ENCODE peak calls at places on chromosomes 4 and X, in six cellular contexts. O is tibial nerve, J is Panc1, L is transverse colon, P is kidney, D is aorta. C is an unnamed sample.

GRCh38 chr4:80407246-80407645 is 71.7 kb downstream of the CFAP299 start:
- DNase-seq in L (no peak), D (peak; percentile 53), P (no peak), J (no peak), O (peak; percentile 62), C (no peak)

GRCh38 chr4:30744386-30744785 is 24.2 kb downstream of the PCDH7 start:
- DNase-seq in L (no peak), J (no peak), P (no peak), D (no peak), O (no peak), C (no peak)

GRCh38 chrX:41695464-41695863 is 6.7 kb downstream of the GPR34 start:
- DNase-seq in P (no peak), O (no peak), L (no peak), J (no peak), D (no peak), C (peak; percentile 48)

GRCh38 chrX:153775293-153775595 is 5.6 kb upstream of the SRPK3 start:
- DNase-seq in J (no peak), D (peak; percentile 39), O (no peak), P (peak; percentile 52), L (no peak), C (no peak)

GRCh38 chr4:98027827-98028226 is 115.4 kb downstream of the STPG2 start:
- DNase-seq in L (no peak), O (no peak), J (no peak), P (no peak), D (no peak), C (no peak)

GRCh38 chrX:53605004-53605403 is 81.5 kb downstream of the HUWE1 start:
- DNase-seq in L (no peak), J (no peak), P (no peak), D (no peak), O (no peak), C (no peak)

GRCh38 chr4:81751531-81752291 is 280.0 kb upstream of the RASGEF1B start:
- DNase-seq in D (no peak), O (no peak), J (no peak), L (no peak), P (no peak), C (no peak)

GRCh38 chr4:94447754-94448411 is 3.9 kb upstream of the PDLIM5 start:
- DNase-seq in D (no peak), L (no peak), O (no peak), J (no peak), P (no peak), C (no peak)

GRCh38 chrX:69388526-69388925 is 115.6 kb upstream of the NALF2 start:
- DNase-seq in P (peak; percentile 76), O (peak; percentile 4), L (no peak), J (no peak), D (peak; percentile 65), C (no peak)

GRCh38 chr4:141180991-141181760 is 39.5 kb upstream of the ZNF330 start:
- DNase-seq in P (no peak), J (no peak), D (no peak), O (no peak), L (no peak), C (no peak)

GRCh38 chr4:135192746-135193535 is 991.4 kb upstream of the PABPC4L start:
- DNase-seq in O (no peak), P (no peak), D (no peak), L (no peak), J (no peak), C (no peak)

GRCh38 chr4:110104661-110105060 is 93.8 kb downstream of the ELOVL6 start:
- DNase-seq in J (no peak), D (no peak), L (no peak), O (no peak), P (no peak), C (no peak)

GRCh38 chrX:115011428-115011827 is 6.0 kb downstream of the IL13RA2 start:
- DNase-seq in L (no peak), D (no peak), J (no peak), O (no peak), P (no peak), C (no peak)

GRCh38 chr4:52783069-52783468 is 31.8 kb upstream of the ERVMER34-1 start:
- DNase-seq in O (no peak), D (no peak), L (no peak), P (no peak), J (no peak), C (no peak)

GRCh38 chr4:25450491-25450901 is 73.4 kb downstream of the ANAPC4 start:
- DNase-seq in J (no peak), O (no peak), D (no peak), P (no peak), L (no peak), C (no peak)

GRCh38 chrX:57918750-57919436 is 8.6 kb upstream of the ZXDA start:
- DNase-seq in L (peak; percentile 27), D (peak; percentile 55), J (no peak), O (peak; percentile 24), P (peak; percentile 30), C (no peak)

GRCh38 chr4:150310159-150310895 is 232.1 kb downstream of the DCLK2 start:
- DNase-seq in J (no peak), O (no peak), L (no peak), D (no peak), P (no peak), C (no peak)

GRCh38 chrX:24395775-24396174 is 35.3 kb downstream of the SUPT20HL1 start:
- DNase-seq in D (no peak), J (peak; percentile 28), P (no peak), L (peak; percentile 29), O (peak; percentile 71), C (peak; percentile 52)

GRCh38 chrX:92247076-92247475 is 467.9 kb downstream of the PCDH11X start:
- DNase-seq in L (no peak), J (no peak), O (no peak), D (no peak), P (no peak), C (no peak)

GRCh38 chr4:96742332-96743014 is 902.6 kb downstream of the PDHA2 start:
- DNase-seq in J (no peak), L (no peak), D (no peak), P (no peak), O (no peak), C (no peak)

GRCh38 chrX:13372203-13372980 is 52.5 kb upstream of the ATXN3L start:
- DNase-seq in O (no peak), P (no peak), L (no peak), D (no peak), J (no peak), C (no peak)

GRCh38 chr4:1416051-1416947 is 10.1 kb upstream of the NKX1-1 start:
- DNase-seq in O (no peak), D (no peak), J (no peak), P (peak; percentile 69), L (no peak), C (no peak)

GRCh38 chr4:91590242-91590641 is 713.5 kb upstream of the GRID2 start:
- DNase-seq in J (no peak), P (no peak), O (no peak), L (no peak), D (no peak), C (no peak)

GRCh38 chr4:162499478-162499877 is 335.7 kb upstream of the FSTL5 start:
- DNase-seq in L (no peak), D (no peak), J (no peak), O (no peak), P (no peak), C (no peak)

GRCh38 chrX:68273887-68274286 is 159.4 kb downstream of the OPHN1 start:
- DNase-seq in P (no peak), D (no peak), L (no peak), O (peak; percentile 4), J (no peak), C (no peak)

GRCh38 chrX:108731144-108731543 is 5.2 kb downstream of the IRS4 start:
- DNase-seq in L (no peak), O (no peak), P (no peak), D (no peak), J (no peak), C (no peak)

GRCh38 chr4:54274786-54275503 is 45.9 kb downstream of the PDGFRA start:
- DNase-seq in J (no peak), L (no peak), D (no peak), P (no peak), O (no peak), C (no peak)

GRCh38 chrX:69024287-69024686 is 141.0 kb downstream of the PJA1 start:
- DNase-seq in O (no peak), D (no peak), J (no peak), L (no peak), P (no peak), C (no peak)

GRCh38 chr4:53507671-53508286 is 83.5 kb downstream of the LNX1 start:
- DNase-seq in L (no peak), P (peak; percentile 84), D (peak; percentile 93), O (peak; percentile 75), J (no peak), C (no peak)

GRCh38 chr4:7874838-7875237 is 64.8 kb downstream of the AFAP1 start:
- DNase-seq in D (no peak), L (no peak), P (no peak), O (no peak), J (no peak), C (no peak)
- H3K4me1 ChIP-seq in D (peaks cover 3% of the 10 kb centered on the region), L (peaks cover 4% of the 10 kb centered on the region), P (no peaks in the 10 kb centered on the region), O (no peaks in the 10 kb centered on the region), J (peaks cover 89% of the 10 kb centered on the region), C (peaks cover 16% of the 10 kb centered on the region)

GRCh38 chr4:119725688-119726330 is 97.2 kb upstream of the PDE5A start:
- DNase-seq in J (no peak), L (peak; percentile 35), D (no peak), O (no peak), P (no peak), C (no peak)
- H3K4me1 ChIP-seq in J (peaks cover 8% of the 10 kb centered on the region), L (peaks cover 32% of the 10 kb centered on the region), D (peaks cover 7% of the 10 kb centered on the region), O (no peaks in the 10 kb centered on the region), P (peaks cover 6% of the 10 kb centered on the region), C (no peaks in the 10 kb centered on the region)

DNA sequence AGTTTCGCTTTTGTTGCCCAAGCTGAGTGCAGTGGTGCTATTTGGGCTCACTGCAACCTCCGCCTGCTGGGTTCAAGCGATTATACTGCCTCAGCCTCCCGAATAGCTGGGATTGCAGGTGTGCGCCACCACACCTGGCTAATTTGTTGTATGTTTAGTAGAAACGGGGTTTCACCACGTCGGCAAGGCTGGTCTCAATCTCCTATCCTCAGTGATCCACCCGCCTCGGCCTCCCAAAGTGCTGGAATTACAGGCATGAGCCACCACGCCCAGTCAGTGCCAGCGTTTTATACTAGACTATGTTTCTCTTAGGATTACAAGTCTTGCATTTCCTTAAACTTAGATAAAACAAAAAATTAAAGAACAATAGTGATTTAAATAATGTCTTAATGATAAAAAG is 13.0 kb downstream of the KLF3 start:
- DNase-seq in L (peak; percentile 57), P (no peak), J (no peak), D (no peak), O (no peak), C (no peak)
- H3K4me1 ChIP-seq in L (peaks cover 74% of the 10 kb centered on the region), P (peaks cover 40% of the 10 kb centered on the region), J (peaks cover 34% of the 10 kb centered on the region), D (peaks cover 11% of the 10 kb centered on the region), O (no peaks in the 10 kb centered on the region), C (peaks cover 82% of the 10 kb centered on the region)

GRCh38 chr4:2832981-2833670 is 10.5 kb upstream of the ADD1 start:
- DNase-seq in D (no peak), P (peak; percentile 59), O (no peak), J (no peak), L (peak; percentile 5), C (no peak)

GRCh38 chr4:2835978-2836377 is 7.7 kb upstream of the ADD1 start:
- DNase-seq in O (no peak), J (no peak), P (peak; percentile 65), L (peak; percentile 8), D (peak; percentile 50), C (no peak)

GRCh38 chr4:2832309-2832980 is 11.2 kb upstream of the ADD1 start:
- DNase-seq in D (peak; percentile 42), L (peak; percentile 15), J (no peak), P (no peak), O (no peak), C (peak; percentile 41)

GRCh38 chr4:2833671-2834000 is 10.0 kb upstream of the ADD1 start:
- DNase-seq in P (peak; percentile 73), J (no peak), D (no peak), L (peak; percentile 5), O (no peak), C (no peak)

GRCh38 chr4:2834001-2834921 is 9.4 kb upstream of the ADD1 start:
- DNase-seq in O (no peak), L (peak; percentile 7), P (peak; percentile 51), J (no peak), D (no peak), C (no peak)
- H3K4me1 ChIP-seq in O (no peaks in the 10 kb centered on the region), L (peaks cover 14% of the 10 kb centered on the region), P (no peaks in the 10 kb centered on the region), J (no peaks in the 10 kb centered on the region), D (no peaks in the 10 kb centered on the region), C (peaks cover 54% of the 10 kb centered on the region)

C was measured in CD8-positive, alpha-beta memory T cell.